ENCODE peak calls at places on chromosome 3, in five cellular contexts. K is HepG2, Q is SK-N-SH, V is GM12878, I is K562. N is an unnamed sample.

GRCh38 chr3:101813817-101814440 is 34.9 kb downstream of the NXPE3 start:
- DNase-seq in I (no peak), K (peak), V (no peak), Q (peak), N (no peak)

GRCh38 chr3:130341388-130341787 is 4.1 kb upstream of the COL6A5 start:
- DNase-seq in Q (no peak), K (no peak), V (no peak), I (no peak), N (no peak)

GRCh38 chr3:154059798-154060197 is 61.4 kb upstream of the ARHGEF26 start:
- DNase-seq in V (no peak), Q (no peak), K (no peak), I (no peak), N (no peak)

GRCh38 chr3:14907043-14907966 is 40.1 kb upstream of the NR2C2 start:
- DNase-seq in K (no peak), Q (no peak), I (no peak), V (no peak), N (no peak)

GRCh38 chr3:46496745-46497555 is 826 bp upstream of the RTP3 start:
- DNase-seq in Q (no peak), K (no peak), I (peak), V (peak), N (no peak)

GRCh38 chr3:120450914-120451669 is at the start of gene FSTL1:
- DNase-seq in K (no peak), Q (peak), I (no peak), V (no peak), N (peak)

GRCh38 chr3:43954321-43954720 is 263.6 kb downstream of the ABHD5 start:
- DNase-seq in K (no peak), V (no peak), Q (no peak), I (no peak), N (no peak)

GRCh38 chr3:39809181-39809994 is at the start of gene MYRIP:
- DNase-seq in V (no peak), K (peak), Q (peak), I (peak), N (peak)

GRCh38 chr3:43086460-43087165 is 19.3 kb downstream of the POMGNT2 start:
- DNase-seq in V (no peak), I (no peak), Q (no peak), K (no peak), N (no peak)

GRCh38 chr3:29705906-29706507 is 425.1 kb downstream of the RBMS3 start:
- DNase-seq in Q (no peak), I (no peak), K (no peak), V (no peak), N (no peak)

GRCh38 chr3:190825389-190826016 is 37.0 kb downstream of the GMNC start:
- DNase-seq in Q (no peak), K (no peak), I (no peak), V (no peak), N (no peak)

GRCh38 chr3:98769436-98769835 is 6.3 kb downstream of the ST3GAL6 start:
- DNase-seq in V (no peak), K (no peak), I (no peak), Q (no peak), N (no peak)

GRCh38 chr3:141795311-141795710 is 32.1 kb downstream of the GRK7 start:
- DNase-seq in I (no peak), V (no peak), Q (no peak), K (no peak), N (no peak)

GRCh38 chr3:194761384-194761783 is 75.7 kb downstream of the FAM43A start:
- DNase-seq in I (no peak), K (no peak), V (no peak), Q (no peak), N (no peak)
- TF ChIP-seq FOXM1 in I (no peak), K (no peak), V (no peak), Q (no peak), N (no peak)

GRCh38 chr3:13651057-13651400 is 102.1 kb downstream of the FBLN2 start:
- DNase-seq in K (no peak), I (no peak), V (no peak), Q (no peak), N (no peak)
- TF ChIP-seq FOXM1 in K (no peak), I (no peak), V (no peak), Q (no peak), N (no peak)

DNA sequence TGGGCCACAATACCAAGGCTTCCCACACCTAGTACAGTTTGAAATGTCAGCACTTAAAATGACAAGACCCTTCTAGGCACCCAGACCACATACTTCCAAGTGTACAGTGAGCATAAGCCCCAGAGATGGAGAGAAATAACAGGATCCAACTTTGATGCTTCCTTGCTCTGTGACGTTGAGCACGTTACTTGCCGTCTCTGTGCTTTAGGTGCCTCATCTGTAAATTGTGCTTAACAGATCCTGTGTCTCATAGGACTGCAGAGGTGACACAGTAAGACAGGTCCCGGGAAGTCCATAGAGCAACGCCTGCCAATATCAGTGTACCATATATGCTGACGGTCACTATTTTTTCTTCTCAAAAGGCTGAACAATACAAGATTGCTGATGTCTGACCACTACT is 59.1 kb downstream of the LRIG1 start:
- DNase-seq in K (no peak), Q (no peak), V (no peak), I (no peak), N (no peak)
- TF ChIP-seq FOXM1 in K (no peak), Q (no peak), V (no peak), I (no peak), N (no peak)

DNA sequence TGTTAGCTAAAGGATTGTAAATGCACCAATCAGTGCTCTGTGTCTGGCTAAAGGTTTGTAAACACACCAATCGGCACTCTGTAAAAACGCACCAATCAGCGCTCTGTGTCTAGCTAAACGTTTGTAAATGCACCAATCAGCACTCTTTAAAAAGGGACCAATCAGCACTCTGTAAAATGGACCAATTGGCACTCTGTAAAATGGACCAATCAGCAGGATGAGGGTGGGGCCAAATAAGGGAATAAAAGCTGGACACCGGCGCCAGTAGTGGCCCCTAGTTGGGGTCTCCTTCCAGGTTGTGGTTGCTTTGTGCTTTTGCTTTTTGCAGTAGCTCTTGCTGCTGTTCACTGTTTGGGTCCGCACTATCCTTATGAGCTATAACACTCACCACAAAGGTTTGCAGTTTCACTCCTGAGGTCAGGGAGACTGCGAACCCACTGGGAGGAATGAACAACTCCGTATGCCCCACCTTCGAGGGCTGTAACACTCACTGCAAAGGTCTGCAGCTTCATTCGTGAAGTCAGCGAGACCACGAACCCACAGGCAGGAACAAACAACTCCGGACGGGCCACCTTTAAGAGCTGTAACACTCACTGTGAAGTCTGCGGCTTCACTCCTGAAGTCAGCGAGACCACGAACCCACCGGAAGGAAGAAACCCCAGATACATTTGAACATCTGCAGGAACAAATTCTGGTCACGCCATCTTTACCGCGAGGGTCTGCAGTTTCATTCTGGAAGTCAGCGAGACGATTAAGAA is 1.1 kb upstream of the SUCLG2 start:
- DNase-seq in I (no peak), V (peak), Q (no peak), K (peak), N (no peak)
- TF ChIP-seq FOXM1 in I (no peak), V (peak), Q (no peak), K (no peak), N (no peak)

DNA sequence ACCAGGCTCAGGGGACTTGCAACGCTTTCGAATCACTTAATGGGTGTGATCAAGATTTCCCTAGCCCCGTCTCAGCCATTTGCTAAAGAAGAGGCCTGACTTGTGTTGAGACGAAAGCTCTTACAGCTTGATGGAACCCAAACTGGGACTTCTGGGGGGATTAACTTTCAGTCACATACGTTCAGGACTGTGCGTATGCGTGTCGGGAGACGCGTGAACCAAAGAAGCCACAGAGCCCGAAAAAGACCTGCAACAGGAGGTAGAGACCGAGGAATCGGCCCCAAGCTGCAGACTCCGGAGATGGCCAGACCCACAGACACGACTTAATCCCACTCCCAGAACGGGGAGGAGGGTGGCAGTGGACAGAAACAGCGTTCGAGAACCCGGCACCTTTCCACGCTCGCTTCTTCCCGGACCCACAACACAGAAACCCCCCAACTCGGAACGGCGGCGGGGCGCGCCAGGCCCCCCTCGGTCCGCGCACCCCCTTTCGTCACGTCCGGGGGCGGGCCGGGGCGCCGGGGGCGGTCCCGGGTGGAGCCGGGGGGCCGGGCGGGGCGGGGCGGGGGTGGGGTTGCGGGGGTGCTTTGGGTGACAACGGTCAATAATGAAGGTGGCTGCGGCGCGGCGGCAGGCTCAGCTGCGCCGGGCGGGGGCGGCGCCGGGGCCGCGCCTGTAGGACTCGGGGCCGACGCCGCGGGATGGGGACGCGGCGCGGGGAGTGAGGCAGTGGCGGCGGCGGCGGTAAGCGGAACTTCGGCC is at the start of gene ATP11B:
- DNase-seq in K (peak), Q (peak), V (no peak), I (peak), N (peak)
- TF ChIP-seq FOXM1 in K (no peak), Q (no peak), V (no peak), I (no peak), N (no peak)